ENCODE peak calls at places on chromosomes 5 and 9, in four cellular contexts. U, K, P and Y are unnamed samples.
A peak's percentile ranks its signal among the peaks of the same experiment; 100 is the strongest.

GRCh38 chr5:147743686-147744332 is 38.7 kb downstream of the JAKMIP2 start:
- DNase-seq in P (no peak), U (no peak), K (no peak), Y (no peak)

GRCh38 chr9:135671591-135672041 is 8.5 kb downstream of the LCN9 start:
- DNase-seq in K (peak; percentile 38), P (no peak), U (no peak), Y (no peak)

GRCh38 chr5:96517294-96517693 is 84.2 kb upstream of the PCSK1 start:
- DNase-seq in U (no peak), P (no peak), K (no peak), Y (no peak)

GRCh38 chr5:116528519-116529234 is 45.9 kb downstream of the SEMA6A start:
- DNase-seq in K (no peak), P (no peak), U (no peak), Y (no peak)

GRCh38 chr5:107365355-107366109 is 305.2 kb downstream of the EFNA5 start:
- DNase-seq in U (peak; percentile 92), K (no peak), P (no peak), Y (no peak)

GRCh38 chr9:6272229-6272597 is 56.0 kb upstream of the TPD52L3 start:
- DNase-seq in P (peak; percentile 76), K (no peak), U (no peak), Y (no peak)

GRCh38 chr5:133147411-133147810 is 95.6 kb downstream of the HSPA4 start:
- DNase-seq in U (no peak), P (no peak), K (no peak), Y (no peak)

GRCh38 chr9:112046181-112046580 is 128.9 kb downstream of the SUSD1 start:
- DNase-seq in U (no peak), K (no peak), P (no peak), Y (no peak)

GRCh38 chr5:13930721-13931246 is 13.7 kb downstream of the DNAH5 start:
- DNase-seq in K (no peak), P (no peak), U (no peak), Y (no peak)

GRCh38 chr9:79164396-79164795 is 407.4 kb upstream of the TLE4 start:
- DNase-seq in K (no peak), P (no peak), U (no peak), Y (no peak)

GRCh38 chr5:149079883-149080282 is 17.0 kb upstream of the SH3TC2 start:
- DNase-seq in K (peak; percentile 42), P (no peak), U (no peak), Y (no peak)

GRCh38 chr5:139147743-139148079 is 50.5 kb downstream of the SIL1 start:
- DNase-seq in P (no peak), K (no peak), U (no peak), Y (no peak)

GRCh38 chr9:117170567-117170966 is 244.3 kb downstream of the ASTN2 start:
- DNase-seq in U (no peak), K (no peak), P (no peak), Y (no peak)

GRCh38 chr5:481347-481746 is 38.4 kb downstream of the EXOC3 start:
- DNase-seq in U (no peak), P (no peak), K (no peak), Y (no peak)

GRCh38 chr5:56207537-56207936 is 25.6 kb downstream of the ANKRD55 start:
- DNase-seq in P (no peak), K (no peak), U (no peak), Y (no peak)

GRCh38 chr9:110031511-110032173 is 176.3 kb downstream of the C9orf152 start:
- DNase-seq in P (no peak), K (no peak), U (no peak), Y (no peak)

GRCh38 chr5:42858709-42859108 is 47.0 kb upstream of the SELENOP start:
- DNase-seq in U (no peak), K (no peak), P (peak; percentile 61), Y (no peak)

GRCh38 chr5:55407059-55407684 is 99.4 kb downstream of the MTREX start:
- DNase-seq in K (peak; percentile 20), U (no peak), P (peak; percentile 27), Y (peak; percentile 26)

GRCh38 chr9:127963359-127964064 is 17.3 kb downstream of the EEIG1 start:
- DNase-seq in K (no peak), U (no peak), P (no peak), Y (no peak)
- TF ChIP-seq FOXK2 in K (no peak), U (no peak), P (no peak), Y (no peak)

DNA sequence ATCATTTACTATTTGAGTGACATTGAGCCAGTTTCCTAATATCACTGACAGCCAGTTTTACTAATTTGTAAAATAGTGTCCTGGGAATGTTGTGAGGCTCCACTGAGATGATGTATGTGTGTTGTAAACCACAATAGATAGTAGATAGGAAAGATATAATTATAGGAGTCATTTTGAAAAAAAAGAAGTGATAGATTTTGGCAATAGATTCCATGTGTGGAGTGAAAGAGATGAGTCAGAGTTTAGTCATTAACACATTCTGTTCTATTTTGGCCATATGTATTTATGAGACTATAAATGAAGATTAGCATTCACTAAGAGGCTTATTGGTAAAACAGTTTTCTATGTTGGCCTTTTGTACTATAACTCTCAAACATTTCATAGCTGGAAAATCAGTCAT is 388.2 kb downstream of the FAM170A start:
- DNase-seq in P (no peak), U (no peak), K (no peak), Y (no peak)
- TF ChIP-seq FOXK2 in P (no peak), U (no peak), K (no peak), Y (no peak)

GRCh38 chr5:151012857-151013256 is 7.5 kb upstream of the GPX3 start:
- DNase-seq in K (no peak), P (no peak), U (no peak), Y (no peak)

GRCh38 chr5:151017897-151018296 is 2.5 kb upstream of the GPX3 start:
- DNase-seq in K (no peak), P (peak; percentile 38), U (no peak), Y (no peak)

GRCh38 chr5:151016700-151017099 is 3.7 kb upstream of the GPX3 start:
- DNase-seq in U (no peak), P (peak; percentile 48), K (no peak), Y (no peak)

GRCh38 chr5:151015974-151016587 is 4.3 kb upstream of the GPX3 start:
- DNase-seq in P (no peak), U (no peak), K (peak; percentile 84), Y (no peak)

DNA sequence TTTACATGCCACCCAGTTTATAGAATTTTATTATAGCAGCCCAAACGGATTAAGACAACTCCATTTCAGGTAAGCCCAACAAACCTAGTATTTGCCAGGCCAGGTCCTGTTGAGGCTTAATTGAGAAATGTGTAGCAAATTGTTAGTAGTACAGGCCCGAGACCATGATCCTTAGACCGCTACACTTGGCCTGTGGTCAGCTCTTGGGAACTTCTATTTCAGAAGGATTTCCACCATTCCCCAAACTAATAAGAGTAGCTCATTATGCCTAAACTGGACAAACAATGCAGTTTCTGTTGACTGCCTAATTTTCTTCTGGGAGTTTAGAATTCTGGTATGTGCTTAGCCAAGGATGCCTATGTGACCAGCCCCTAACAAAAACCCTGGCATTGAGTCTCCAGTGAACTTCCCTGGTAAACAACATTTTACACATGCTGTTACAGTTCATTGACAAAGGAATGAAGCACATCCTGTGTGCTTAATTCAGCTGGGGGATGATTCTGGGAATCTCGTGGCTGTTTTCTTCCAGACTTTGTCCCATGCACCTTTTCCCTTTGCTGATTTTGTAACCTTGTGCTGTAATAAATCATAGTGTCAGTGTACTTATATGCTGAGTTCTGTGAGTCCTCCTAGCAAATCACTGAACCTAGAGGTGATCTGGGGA is 5.6 kb upstream of the GPX3 start:
- DNase-seq in K (no peak), U (no peak), P (peak; percentile 71), Y (no peak)
- TF ChIP-seq FOXK2 in K (no peak), U (no peak), P (no peak), Y (no peak)

GRCh38 chr9:93635186-93636107 is 59.1 kb downstream of the PHF2 start:
- DNase-seq in K (no peak), U (no peak), P (no peak), Y (no peak)

GRCh38 chr9:93633492-93634221 is 57.3 kb downstream of the PHF2 start:
- DNase-seq in K (no peak), U (no peak), P (no peak), Y (no peak)

GRCh38 chr9:93636172-93636661 is 59.8 kb downstream of the PHF2 start:
- DNase-seq in K (no peak), U (no peak), P (no peak), Y (no peak)

GRCh38 chr9:93636667-93637066 is 60.3 kb downstream of the PHF2 start:
- DNase-seq in K (no peak), U (no peak), P (no peak), Y (no peak)

DNA sequence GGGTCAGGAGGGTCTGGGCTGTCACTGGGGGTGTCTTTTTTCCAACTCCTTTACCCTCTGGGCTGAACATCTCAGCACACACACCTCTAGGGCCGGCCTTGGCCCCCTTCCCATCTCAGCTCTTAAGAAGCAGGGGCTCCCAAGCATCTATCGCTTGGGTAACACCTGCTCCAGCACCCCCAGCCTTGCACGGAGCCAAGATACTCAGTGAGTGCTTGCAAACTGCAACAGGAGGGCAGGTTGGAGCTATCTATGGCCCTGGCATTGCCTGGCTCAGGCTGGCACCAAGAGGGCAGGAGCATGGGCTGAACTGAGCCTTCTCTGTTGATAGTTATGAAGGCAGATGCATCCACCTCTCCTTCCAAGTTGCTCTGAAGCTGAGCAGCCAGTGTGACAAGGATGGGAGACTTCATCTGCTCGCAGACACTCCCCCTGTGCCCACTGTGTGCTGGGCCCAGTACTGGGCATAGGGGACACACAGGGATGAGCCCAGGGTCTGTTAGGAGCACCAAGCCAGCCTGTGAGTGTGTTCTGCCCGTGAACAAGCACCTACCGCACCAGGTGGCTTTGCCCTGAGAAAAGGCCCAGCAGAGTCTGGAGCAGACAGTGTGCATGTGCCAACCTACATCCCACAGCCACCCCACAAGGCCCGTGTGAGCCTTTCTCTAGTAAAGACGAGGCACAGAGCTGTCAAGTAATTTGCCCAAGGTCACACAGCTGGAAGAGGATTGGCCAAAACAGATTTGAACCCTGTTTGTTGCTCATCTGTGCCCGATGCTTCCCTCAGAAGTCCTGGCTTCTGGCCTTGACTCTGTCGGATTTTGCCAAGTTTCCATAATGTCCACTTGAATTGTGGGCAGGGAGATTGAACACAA is 58.2 kb downstream of the PHF2 start:
- DNase-seq in K (no peak), U (no peak), P (no peak), Y (no peak)
- TF ChIP-seq FOXK2 in K (no peak), U (no peak), P (no peak), Y (no peak)

DNA sequence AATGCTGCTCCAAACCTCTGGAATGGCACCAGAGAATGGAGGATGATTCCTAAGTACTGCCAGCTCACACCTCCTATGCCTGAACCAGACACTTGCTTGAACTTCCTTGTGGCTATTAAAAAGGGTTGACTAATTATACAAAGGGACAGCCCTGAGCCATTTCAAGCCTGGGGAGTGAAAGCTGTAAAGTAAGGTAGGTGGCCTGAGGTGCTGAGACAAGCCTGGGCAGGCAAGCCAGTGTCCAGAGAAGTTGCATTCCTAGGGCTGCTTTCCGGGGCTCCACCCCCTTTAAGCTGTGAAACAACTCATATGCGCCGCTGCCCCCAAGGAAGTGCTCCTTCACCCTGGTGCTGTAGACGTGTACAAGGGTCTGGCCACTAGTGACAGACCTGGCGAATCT is 79.9 kb upstream of the SLC1A3 start:
- DNase-seq in P (no peak), U (no peak), K (no peak), Y (no peak)
- TF ChIP-seq FOXK2 in P (no peak), U (no peak), K (no peak), Y (no peak)